ENCODE peak calls at places on chromosomes 3 and 15, in six cellular contexts. N, D, X, R, H and B are unnamed samples.

GRCh38 chr3:171285287-171285686 is 174.9 kb downstream of the TNIK start:
- DNase-seq in N (no peak), X (no peak), R (no peak), H (no peak), D (no peak), B (no peak)

GRCh38 chr15:95208988-95209387 is 977.6 kb downstream of the MCTP2 start:
- DNase-seq in D (no peak), R (no peak), N (no peak), X (no peak), H (no peak), B (no peak)

GRCh38 chr3:190252080-190252479 is 70.2 kb downstream of the CLDN1 start:
- DNase-seq in H (no peak), R (no peak), X (no peak), D (peak), N (no peak), B (no peak)

GRCh38 chr15:40618906-40619305 is 24.9 kb downstream of the KNL1 start:
- DNase-seq in N (no peak), D (no peak), X (no peak), R (no peak), H (no peak), B (no peak)

GRCh38 chr15:64635486-64635815 is 139.9 kb downstream of the RBPMS2 start:
- DNase-seq in H (no peak), X (no peak), R (no peak), D (peak), N (no peak), B (no peak)

GRCh38 chr3:145776782-145777408 is 384.1 kb downstream of the PLOD2 start:
- DNase-seq in H (no peak), R (no peak), D (peak), X (no peak), N (no peak), B (no peak)

GRCh38 chr3:89145995-89146394 is 38.6 kb downstream of the EPHA3 start:
- DNase-seq in N (no peak), R (no peak), D (peak), H (no peak), X (no peak), B (no peak)

GRCh38 chr3:70771426-70772147 is 459.1 kb upstream of the MDFIC2 start:
- DNase-seq in X (no peak), R (no peak), N (no peak), D (no peak), H (no peak), B (no peak)

GRCh38 chr3:5899040-5899439 is 711.5 kb downstream of the EDEM1 start:
- DNase-seq in R (no peak), H (no peak), D (no peak), N (no peak), X (no peak), B (no peak)

GRCh38 chr3:126261037-126261436 is 80.7 kb upstream of the ALDH1L1 start:
- DNase-seq in H (no peak), X (peak), D (no peak), R (no peak), N (no peak), B (no peak)

GRCh38 chr15:75198560-75199346 is 2.9 kb upstream of the C15orf39 start:
- DNase-seq in X (peak), N (no peak), D (no peak), H (no peak), R (no peak), B (peak)

GRCh38 chr15:65069179-65069578 is 1.4 kb upstream of the RASL12 start:
- DNase-seq in D (peak), R (no peak), H (no peak), X (peak), N (peak), B (no peak)

GRCh38 chr3:130340766-130341165 is 4.7 kb upstream of the COL6A5 start:
- DNase-seq in H (no peak), R (no peak), X (no peak), N (no peak), D (no peak), B (no peak)

GRCh38 chr3:167740961-167741587 is 5.6 kb downstream of the SERPINI1 start:
- DNase-seq in H (no peak), R (no peak), X (no peak), N (no peak), D (no peak), B (no peak)

GRCh38 chr3:82807781-82808180 is 1046.3 kb upstream of the GBE1 start:
- DNase-seq in D (no peak), N (peak), R (no peak), H (peak), X (no peak), B (no peak)

GRCh38 chr3:24379936-24380335 is 114.7 kb downstream of the THRB start:
- DNase-seq in N (no peak), X (no peak), D (no peak), H (no peak), R (no peak), B (no peak)

GRCh38 chr3:125140817-125141595 is 71.5 kb downstream of the SLC12A8 start:
- DNase-seq in N (no peak), R (no peak), H (no peak), D (no peak), X (no peak), B (no peak)

GRCh38 chr3:123552095-123552714 is 32.6 kb downstream of the HACD2 start:
- DNase-seq in N (no peak), H (no peak), R (no peak), X (no peak), D (no peak), B (no peak)

GRCh38 chr3:106534206-106534605 is 665.4 kb upstream of the CBLB start:
- DNase-seq in X (peak), D (no peak), H (no peak), R (no peak), N (no peak), B (no peak)

GRCh38 chr3:155292133-155292532 is 1.4 kb downstream of the STRIT1 start:
- DNase-seq in D (no peak), X (no peak), R (no peak), N (no peak), H (no peak), B (no peak)

GRCh38 chr3:126416943-126417342 is 22.2 kb downstream of the CFAP100 start:
- DNase-seq in X (no peak), R (no peak), N (no peak), H (no peak), D (no peak), B (no peak)

GRCh38 chr3:45178131-45179023 is 32.2 kb upstream of the CDCP1 start:
- DNase-seq in X (no peak), R (no peak), N (no peak), H (no peak), D (no peak), B (no peak)

GRCh38 chr15:54789377-54789776 is 407.4 kb downstream of the RSL24D1 start:
- DNase-seq in N (no peak), R (no peak), H (no peak), X (no peak), D (no peak), B (no peak)

GRCh38 chr15:26864664-26865191 is 2.1 kb upstream of the GABRA5 start:
- DNase-seq in H (no peak), D (no peak), N (no peak), X (no peak), R (no peak), B (no peak)

GRCh38 chr3:183317271-183317670 is 64.2 kb downstream of the B3GNT5 start:
- DNase-seq in H (no peak), D (no peak), R (no peak), N (no peak), X (no peak), B (no peak)

GRCh38 chr3:175430975-175431374 is 571.8 kb downstream of the NAALADL2 start:
- DNase-seq in N (no peak), X (no peak), D (no peak), H (no peak), R (no peak), B (no peak)

GRCh38 chr3:39753361-39753760 is 56.0 kb upstream of the MYRIP start:
- DNase-seq in D (no peak), X (no peak), N (no peak), R (no peak), H (no peak), B (no peak)

GRCh38 chr15:57922780-57923179 is 142.7 kb downstream of the ALDH1A2 start:
- DNase-seq in R (no peak), N (peak), H (peak), X (peak), D (no peak), B (no peak)

GRCh38 chr15:70186152-70186551 is 88.4 kb upstream of the TLE3 start:
- DNase-seq in X (no peak), D (no peak), H (no peak), R (no peak), N (no peak), B (no peak)

GRCh38 chr3:12796171-12797123 is at the start of gene CAND2:
- DNase-seq in X (peak), H (no peak), R (no peak), D (no peak), N (peak), B (peak)

GRCh38 chr3:113668015-113668414 is 28.4 kb downstream of the USF3 start:
- DNase-seq in N (no peak), X (no peak), R (no peak), D (peak), H (no peak), B (no peak)

GRCh38 chr3:155227141-155227540 is 66.3 kb downstream of the STRIT1 start:
- DNase-seq in X (no peak), N (no peak), D (no peak), R (no peak), H (no peak), B (no peak)

GRCh38 chr15:58535894-58536293 is 104.1 kb downstream of the LIPC start:
- DNase-seq in R (no peak), X (no peak), D (no peak), H (no peak), N (no peak), B (no peak)

GRCh38 chr3:39541917-39542329 is 74.4 kb downstream of the MOBP start:
- DNase-seq in D (no peak), N (no peak), H (no peak), R (no peak), X (no peak), B (no peak)

GRCh38 chr3:46351646-46352045 is 2.3 kb upstream of the CCR2 start:
- DNase-seq in D (no peak), R (no peak), N (no peak), H (no peak), X (no peak), B (no peak)

GRCh38 chr3:143222505-143222904 is 102.9 kb downstream of the CHST2 start:
- DNase-seq in N (no peak), D (no peak), X (no peak), R (no peak), H (no peak), B (no peak)

GRCh38 chr3:100941451-100941850 is 51.8 kb downstream of the ABI3BP start:
- DNase-seq in N (no peak), R (no peak), H (no peak), X (no peak), D (no peak), B (no peak)

DNA sequence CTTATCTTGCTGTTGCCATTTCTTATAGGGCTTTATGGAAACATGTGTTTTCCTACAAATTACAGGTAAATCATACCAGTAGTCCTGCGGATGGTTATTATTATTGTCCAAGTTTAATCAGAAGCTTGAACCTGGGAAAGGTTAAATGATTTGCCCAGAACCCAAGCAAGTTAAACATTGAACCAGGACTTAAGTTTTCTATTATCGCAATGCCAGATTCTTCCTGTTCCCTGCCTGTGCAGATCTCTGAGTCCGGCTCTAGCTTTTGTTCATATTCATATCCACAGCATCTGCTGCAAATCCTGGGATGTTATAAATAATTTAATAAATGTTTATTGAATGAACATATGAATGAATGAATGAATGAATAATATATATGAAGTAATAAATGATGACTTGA is 12.5 kb downstream of the LPP start:
- DNase-seq in H (no peak), X (no peak), R (no peak), D (no peak), N (no peak), B (no peak)
- H3K27ac ChIP-seq in H (no peak), X (peak), R (no peak), D (no peak), N (no peak), B (peak)

GRCh38 chr15:46808834-46809233 is 908.5 kb upstream of the SEMA6D start:
- DNase-seq in H (no peak), D (no peak), X (no peak), R (no peak), N (no peak), B (no peak)
- H3K27ac ChIP-seq in H (no peak), D (no peak), X (no peak), R (no peak), N (no peak), B (no peak)

DNA sequence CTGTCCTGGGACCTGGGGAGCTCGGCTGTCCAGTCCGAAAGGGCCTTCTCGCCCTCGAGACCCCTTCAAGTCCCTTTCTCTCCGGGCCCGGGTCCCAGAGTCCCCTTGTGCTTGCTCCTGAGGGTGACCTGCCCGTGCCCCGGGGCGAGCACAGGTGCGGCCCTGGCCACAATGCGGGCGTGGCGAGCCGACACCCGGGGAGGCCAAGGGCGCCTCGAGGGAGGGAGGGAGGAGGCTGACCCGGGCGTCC is 828 bp upstream of the MEF2A start:
- DNase-seq in R (no peak), X (no peak), D (no peak), H (no peak), N (no peak), B (no peak)
- H3K27ac ChIP-seq in R (peak), X (peak), D (no peak), H (peak), N (peak), B (peak)

DNA sequence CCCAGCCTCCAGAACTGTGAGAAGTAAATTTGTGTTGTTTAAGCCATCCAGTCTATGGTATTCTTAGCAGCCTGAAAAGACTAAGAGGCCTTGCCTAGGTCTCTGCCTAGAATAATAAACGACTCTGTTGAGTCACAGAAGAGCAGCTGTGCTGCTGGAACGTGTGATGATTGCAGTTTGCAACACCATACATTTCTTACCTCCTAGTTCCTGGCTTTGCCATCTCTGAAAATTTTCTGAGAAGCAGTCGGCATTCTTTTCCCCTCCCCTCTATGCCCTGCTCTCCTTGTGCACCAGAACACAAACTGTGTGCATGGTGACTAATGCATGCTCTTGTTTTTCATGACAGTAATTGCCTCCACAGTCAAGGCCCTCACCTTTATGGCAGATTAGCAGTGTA is 301.3 kb downstream of the IL20RB start:
- DNase-seq in H (no peak), N (no peak), D (no peak), R (no peak), X (no peak), B (no peak)
- H3K27ac ChIP-seq in H (no peak), N (no peak), D (no peak), R (no peak), X (no peak), B (no peak)

GRCh38 chr3:149579161-149579560 is 78.7 kb downstream of the WWTR1 start:
- DNase-seq in R (no peak), D (no peak), X (no peak), H (no peak), N (no peak), B (no peak)
- H3K27ac ChIP-seq in R (no peak), D (no peak), X (no peak), H (no peak), N (no peak), B (no peak)

DNA sequence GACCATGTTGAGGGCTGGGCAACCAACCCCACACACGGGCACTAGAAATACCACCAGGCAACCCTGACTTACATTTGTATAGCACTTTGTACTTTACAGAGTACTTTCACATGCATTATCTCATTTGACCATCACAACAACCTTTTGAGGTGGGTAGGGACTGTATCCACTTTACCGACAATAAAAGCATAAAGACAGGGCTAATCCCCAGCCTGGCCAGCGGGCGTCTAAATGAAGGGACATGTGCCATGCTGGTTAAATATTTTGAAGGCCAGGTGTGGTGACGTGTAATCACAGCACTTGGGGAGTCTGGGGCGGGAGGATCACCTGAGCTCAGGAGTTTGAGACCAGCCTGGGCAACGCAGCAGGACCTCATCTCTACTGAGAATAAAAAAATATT is 23.6 kb downstream of the RASGRP1 start:
- DNase-seq in R (no peak), X (no peak), N (no peak), H (no peak), D (no peak), B (no peak)
- H3K27ac ChIP-seq in R (no peak), X (no peak), N (no peak), H (no peak), D (no peak), B (no peak)